ENCODE peak calls at places on chromosome 12, in eight cellular contexts. G is OCI-M1, L is iPS-NIHi11, E is AG20443, M is activated T-helper 1 cell treated with Interleukin-2 at 50 U/mL for 16 hours, V is cardiac septum, W is NCI-H1092 treated with DMSO at 0.1 percent for 48 hours, D is PC-9. T is an unnamed sample.
A peak's percentile ranks its signal among the peaks of the same experiment; 100 is the strongest.

GRCh38 chr12:122094735-122095561 is 16.4 kb downstream of the MLXIP start:
- DNase-seq in W (no peak), M (no peak), V (no peak), L (no peak), G (peak; percentile 38), E (no peak), D (no peak), T (no peak)

GRCh38 chr12:123937707-123938600 is 34.7 kb downstream of the CCDC92 start:
- DNase-seq in L (no peak), E (no peak), D (no peak), M (peak; percentile 36), G (peak; percentile 41), W (no peak), V (no peak), T (no peak)

GRCh38 chr12:96774501-96775256 is 132.4 kb upstream of the NEDD1 start:
- DNase-seq in D (no peak), W (no peak), E (no peak), G (no peak), V (no peak), L (no peak), M (no peak), T (no peak)

GRCh38 chr12:66144796-66145754 is 14.5 kb upstream of the LLPH start:
- DNase-seq in V (no peak), W (peak; percentile 14), G (peak; percentile 60), E (peak; percentile 50), M (no peak), D (peak; percentile 27), L (peak; percentile 58), T (peak; percentile 41)

GRCh38 chr12:79690156-79690605 is 583 bp downstream of the PAWR start:
- DNase-seq in V (no peak), E (no peak), L (peak; percentile 73), G (no peak), M (no peak), W (no peak), D (no peak), T (peak; percentile 45)

GRCh38 chr12:12701457-12701856 is 5.5 kb upstream of the GPR19 start:
- DNase-seq in M (no peak), D (no peak), L (no peak), G (no peak), E (no peak), W (no peak), V (no peak), T (no peak)

GRCh38 chr12:24222968-24223367 is 273.5 kb upstream of the SOX5 start:
- DNase-seq in E (no peak), L (no peak), M (no peak), V (no peak), W (no peak), D (no peak), G (peak; percentile 37), T (peak; percentile 24)

GRCh38 chr12:32874083-32874482 is 22.5 kb downstream of the PKP2 start:
- DNase-seq in D (no peak), W (no peak), M (no peak), G (no peak), L (no peak), V (no peak), E (no peak), T (no peak)

GRCh38 chr12:131573631-131574396 is 137.1 kb upstream of the SFSWAP start:
- DNase-seq in W (no peak), G (no peak), D (no peak), M (no peak), L (no peak), E (no peak), V (no peak), T (no peak)

GRCh38 chr12:94304566-94305061 is 155.1 kb downstream of the CEP83 start:
- DNase-seq in E (peak; percentile 64), M (no peak), G (no peak), V (no peak), W (no peak), D (no peak), L (peak; percentile 64), T (peak; percentile 98)

GRCh38 chr12:4267904-4268548 is 5.5 kb upstream of the CCND2 start:
- DNase-seq in L (no peak), G (peak; percentile 51), V (no peak), W (peak; percentile 52), E (no peak), M (no peak), D (no peak), T (no peak)

GRCh38 chr12:133215724-133216123 is 20.0 kb downstream of the ANHX start:
- DNase-seq in M (no peak), D (no peak), L (no peak), V (no peak), G (no peak), E (no peak), W (no peak), T (no peak)

GRCh38 chr12:26711072-26711471 is 121.9 kb downstream of the ITPR2 start:
- DNase-seq in D (no peak), M (no peak), G (no peak), E (no peak), W (no peak), V (no peak), L (no peak), T (no peak)

GRCh38 chr12:104216461-104217058 is 981 bp downstream of the TXNRD1 start:
- DNase-seq in L (no peak), V (no peak), W (no peak), M (no peak), D (no peak), G (no peak), E (no peak), T (no peak)

GRCh38 chr12:57545809-57546437 is 1.1 kb downstream of the DCTN2 start:
- DNase-seq in E (no peak), W (no peak), G (no peak), D (no peak), V (no peak), L (no peak), M (no peak), T (no peak)

GRCh38 chr12:70645494-70646317 is 8.5 kb upstream of the PTPRB start:
- DNase-seq in M (no peak), L (peak; percentile 63), E (peak; percentile 80), G (peak; percentile 72), W (no peak), V (no peak), D (peak; percentile 72), T (peak; percentile 70)

T was measured in trophoblast cell.